ENCODE peak calls at places on chromosomes 1 and 21, in five cellular contexts. P is brain microvascular endothelial cell, C is cardiac muscle cell, O is PC-9, S is uterus. L is an unnamed sample.

GRCh38 chr1:211543003-211543402 is 36.0 kb downstream of the SLC30A1 start:
- DNase-seq in O (peak), S (no peak), P (no peak), C (no peak), L (no peak)

GRCh38 chr1:19786988-19787423 is 12.7 kb downstream of the TMCO4 start:
- DNase-seq in S (no peak), P (no peak), C (no peak), O (peak), L (no peak)

GRCh38 chr1:85398391-85399064 is 66.4 kb downstream of the DDAH1 start:
- DNase-seq in S (no peak), C (peak), P (peak), O (peak), L (no peak)

GRCh38 chr1:193338194-193338593 is 151.8 kb upstream of the B3GALT2 start:
- DNase-seq in P (peak), S (no peak), C (peak), O (no peak), L (no peak)

GRCh38 chr1:212514056-212514614 is 81.4 kb downstream of the NENF start:
- DNase-seq in P (peak), C (peak), S (no peak), O (peak), L (no peak)

GRCh38 chr21:38973552-38973951 is 167.8 kb downstream of the ETS2 start:
- DNase-seq in O (no peak), C (no peak), S (no peak), P (no peak), L (no peak)

GRCh38 chr1:208242829-208243521 is 1.2 kb downstream of the PLXNA2 start:
- DNase-seq in O (no peak), P (no peak), S (no peak), C (no peak), L (no peak)

GRCh38 chr1:94315552-94316116 is 78.2 kb upstream of the ARHGAP29 start:
- DNase-seq in C (no peak), P (no peak), O (no peak), S (no peak), L (no peak)

GRCh38 chr1:27773732-27774445 is 870 bp downstream of the STX12 start:
- DNase-seq in P (peak), C (peak), S (no peak), O (no peak), L (no peak)

GRCh38 chr1:176208034-176208433 is 948 bp upstream of the COP1 start:
- DNase-seq in O (no peak), S (no peak), P (no peak), C (no peak), L (no peak)

GRCh38 chr1:76669146-76669545 is 198.1 kb upstream of the ST6GALNAC5 start:
- DNase-seq in C (no peak), P (no peak), O (no peak), S (no peak), L (no peak)

GRCh38 chr1:78624035-78624434 is 3.8 kb downstream of the IFI44L start:
- DNase-seq in P (no peak), O (no peak), C (no peak), S (no peak), L (no peak)

GRCh38 chr1:21655748-21656147 is 13.4 kb downstream of the RAP1GAP start:
- DNase-seq in P (no peak), S (no peak), O (peak), C (no peak), L (no peak)

GRCh38 chr1:156508205-156508954 is 7.8 kb upstream of the MEF2D start:
- DNase-seq in C (peak), P (no peak), S (peak), O (peak), L (no peak)

GRCh38 chr1:198734323-198735008 is 95.6 kb downstream of the PTPRC start:
- DNase-seq in P (no peak), C (no peak), O (no peak), S (no peak), L (no peak)

GRCh38 chr1:27862671-27863551 is 9.4 kb upstream of the THEMIS2 start:
- DNase-seq in C (peak), O (peak), P (peak), S (no peak), L (peak)

GRCh38 chr21:45528028-45528705 is 14.1 kb downstream of the SLC19A1 start:
- DNase-seq in O (no peak), P (no peak), S (no peak), C (no peak), L (no peak)

GRCh38 chr1:69121708-69122107 is 446.0 kb upstream of the LRRC7 start:
- DNase-seq in O (peak), S (no peak), C (peak), P (no peak), L (no peak)

GRCh38 chr1:205435904-205436573 is 14.2 kb upstream of the LEMD1 start:
- DNase-seq in C (no peak), P (no peak), S (no peak), O (no peak), L (no peak)

GRCh38 chr1:185156321-185156853 is 366 bp downstream of the TRMT1L start:
- DNase-seq in S (no peak), P (peak), O (no peak), C (no peak), L (no peak)

GRCh38 chr21:42524341-42525227 is 10.9 kb downstream of the SLC37A1 start:
- DNase-seq in C (no peak), S (peak), P (peak), O (no peak), L (no peak)

GRCh38 chr1:183105449-183105848 is 80.6 kb upstream of the LAMC2 start:
- DNase-seq in O (no peak), S (no peak), C (peak), P (peak), L (no peak)

GRCh38 chr1:90834354-90835171 is 117.5 kb upstream of the BARHL2 start:
- DNase-seq in S (no peak), P (no peak), C (no peak), O (no peak), L (no peak)

GRCh38 chr21:36964398-36964797 is 2.1 kb downstream of the HLCS start:
- DNase-seq in S (no peak), O (no peak), C (no peak), P (no peak), L (no peak)

GRCh38 chr1:244046907-244047738 is 4.0 kb upstream of the ZBTB18 start:
- DNase-seq in C (peak), O (peak), P (peak), S (no peak), L (no peak)

GRCh38 chr1:39183503-39184353 is 20.8 kb upstream of the MACF1 start:
- DNase-seq in P (peak), S (peak), O (peak), C (peak), L (no peak)

GRCh38 chr1:201660931-201661822 is 122.2 kb downstream of the NAV1 start:
- DNase-seq in P (no peak), O (no peak), S (no peak), C (no peak), L (no peak)

GRCh38 chr1:53352576-53352975 is 24.7 kb upstream of the LRP8 start:
- DNase-seq in P (no peak), C (no peak), O (no peak), S (no peak), L (no peak)

GRCh38 chr1:207888647-207889046 is 22.3 kb downstream of the CD34 start:
- DNase-seq in S (no peak), O (no peak), C (peak), P (peak), L (no peak)

GRCh38 chr1:204292733-204293132 is 67.0 kb downstream of the PLEKHA6 start:
- DNase-seq in O (no peak), P (no peak), S (no peak), C (peak), L (no peak)

GRCh38 chr21:42535602-42536171 is 22.0 kb downstream of the SLC37A1 start:
- DNase-seq in P (no peak), C (no peak), S (no peak), O (no peak), L (no peak)

GRCh38 chr1:22572778-22573177 is 9.5 kb downstream of the EPHA8 start:
- DNase-seq in O (no peak), P (no peak), C (no peak), S (no peak), L (no peak)

GRCh38 chr1:158117854-158118691 is 62.6 kb upstream of the CD1D start:
- DNase-seq in P (peak), S (peak), O (no peak), C (peak), L (no peak)

GRCh38 chr21:42651515-42652401 is 1.7 kb upstream of the PDE9A start:
- DNase-seq in C (no peak), O (no peak), P (no peak), S (no peak), L (no peak)

GRCh38 chr1:226408285-226409184 is 642 bp upstream of the PARP1 start:
- DNase-seq in P (no peak), O (no peak), S (no peak), C (no peak), L (no peak)
- TF ChIP-seq CTCF in P (no peak), O (peak), S (no peak), C (no peak), L (no peak)

GRCh38 chr1:195766709-195767108 is 841.5 kb downstream of the KCNT2 start:
- DNase-seq in C (peak), O (no peak), S (no peak), P (no peak), L (no peak)

GRCh38 chr1:195761102-195761501 is 847.1 kb downstream of the KCNT2 start:
- DNase-seq in O (no peak), C (no peak), S (no peak), P (no peak), L (no peak)

GRCh38 chr1:195765099-195765498 is 843.1 kb downstream of the KCNT2 start:
- DNase-seq in S (no peak), P (no peak), C (no peak), O (no peak), L (no peak)

GRCh38 chr1:195763146-195763906 is 844.9 kb downstream of the KCNT2 start:
- DNase-seq in O (no peak), P (no peak), C (no peak), S (no peak), L (no peak)

DNA sequence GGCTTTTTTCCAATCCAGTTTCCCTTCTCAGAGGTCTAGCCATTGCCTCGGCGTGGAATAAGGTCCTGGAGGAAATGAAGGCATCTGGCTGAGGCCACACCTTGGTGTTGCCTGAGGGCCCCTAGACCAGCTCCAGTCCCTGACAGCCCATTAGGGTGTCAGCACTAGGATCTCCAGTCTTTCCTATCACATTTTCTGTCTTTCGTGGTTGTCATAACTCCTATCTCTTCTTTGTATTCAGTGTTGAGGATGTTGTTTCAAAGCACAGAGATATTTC is 844.4 kb downstream of the KCNT2 start:
- DNase-seq in P (no peak), O (no peak), C (no peak), S (no peak), L (no peak)
- H3K4me3 ChIP-seq in P (no peak), O (no peak), C (no peak), S (no peak), L (no peak)

GRCh38 chr1:59020151-59020997 is 236.5 kb upstream of the JUN start:
- DNase-seq in C (peak), P (peak), S (peak), O (peak), L (no peak)

GRCh38 chr1:59025201-59025600 is 241.4 kb upstream of the JUN start:
- DNase-seq in O (no peak), P (no peak), C (no peak), S (no peak), L (no peak)

GRCh38 chr1:59022199-59022598 is 238.4 kb upstream of the JUN start:
- DNase-seq in O (no peak), S (no peak), C (no peak), P (no peak), L (no peak)

GRCh38 chr1:59025898-59026426 is 242.1 kb upstream of the JUN start:
- DNase-seq in P (no peak), S (no peak), O (no peak), C (peak), L (no peak)

GRCh38 chr1:59022799-59023198 is 239.0 kb upstream of the JUN start:
- DNase-seq in C (no peak), P (no peak), O (no peak), S (no peak), L (no peak)
- TF ChIP-seq CTCF in C (no peak), P (no peak), O (no peak), S (no peak), L (no peak)

GRCh38 chr1:61184035-61184713 is 101.8 kb downstream of the NFIA start:
- DNase-seq in O (peak), P (peak), S (peak), C (peak), L (no peak)
- H3K4me3 ChIP-seq in O (no peak), P (peak), S (peak), C (no peak), L (no peak)